ENCODE peak calls at places on chromosomes 6 and 20, in nine cellular contexts. One of them, this sample, is unnamed.

GRCh38 chr6:140480852-140481251 is 1106.4 kb upstream of the CITED2 start:
- DNase-seq in breast epithelium: no peak
- DNase-seq in pancreas: no peak
- DNase-seq in upper lobe of right lung: no peak
- DNase-seq in tibial nerve: peak; percentile 34
- DNase-seq in mucosa of descending colon: no peak
- DNase-seq in lung: no peak
- DNase-seq in CD8-positive, alpha-beta T cell: no peak
- DNase-seq in fibroblast of lung: peak; percentile 80
- DNase-seq in this sample: no peak

GRCh38 chr20:44279228-44279627 is 31.8 kb downstream of the FITM2 start:
- DNase-seq in breast epithelium: no peak
- DNase-seq in pancreas: no peak
- DNase-seq in upper lobe of right lung: no peak
- DNase-seq in tibial nerve: no peak
- DNase-seq in mucosa of descending colon: no peak
- DNase-seq in lung: no peak
- DNase-seq in CD8-positive, alpha-beta T cell: no peak
- DNase-seq in fibroblast of lung: peak; percentile 47
- DNase-seq in this sample: no peak

GRCh38 chr6:153673750-153674149 is 365.3 kb upstream of the OPRM1 start:
- DNase-seq in breast epithelium: no peak
- DNase-seq in pancreas: no peak
- DNase-seq in upper lobe of right lung: no peak
- DNase-seq in tibial nerve: no peak
- DNase-seq in mucosa of descending colon: no peak
- DNase-seq in lung: no peak
- DNase-seq in CD8-positive, alpha-beta T cell: no peak
- DNase-seq in fibroblast of lung: no peak
- DNase-seq in this sample: no peak

GRCh38 chr20:23492292-23492691 is 1.4 kb downstream of the CST8 start:
- DNase-seq in breast epithelium: no peak
- DNase-seq in pancreas: no peak
- DNase-seq in upper lobe of right lung: no peak
- DNase-seq in tibial nerve: no peak
- DNase-seq in mucosa of descending colon: no peak
- DNase-seq in lung: no peak
- DNase-seq in CD8-positive, alpha-beta T cell: no peak
- DNase-seq in fibroblast of lung: no peak
- DNase-seq in this sample: no peak

GRCh38 chr6:133040025-133040838 is 200.9 kb upstream of the EYA4 start:
- DNase-seq in breast epithelium: no peak
- DNase-seq in pancreas: no peak
- DNase-seq in upper lobe of right lung: no peak
- DNase-seq in tibial nerve: no peak
- DNase-seq in mucosa of descending colon: peak; percentile 2
- DNase-seq in lung: no peak
- DNase-seq in CD8-positive, alpha-beta T cell: no peak
- DNase-seq in fibroblast of lung: peak; percentile 41
- DNase-seq in this sample: peak; percentile 38

GRCh38 chr20:43824279-43824678 is 90.4 kb upstream of the TOX2 start:
- DNase-seq in breast epithelium: no peak
- DNase-seq in pancreas: no peak
- DNase-seq in upper lobe of right lung: peak; percentile 17
- DNase-seq in tibial nerve: no peak
- DNase-seq in mucosa of descending colon: no peak
- DNase-seq in lung: no peak
- DNase-seq in CD8-positive, alpha-beta T cell: no peak
- DNase-seq in fibroblast of lung: no peak
- DNase-seq in this sample: no peak

GRCh38 chr6:122669868-122670267 is 59.7 kb downstream of the PKIB start:
- DNase-seq in breast epithelium: no peak
- DNase-seq in pancreas: no peak
- DNase-seq in upper lobe of right lung: no peak
- DNase-seq in tibial nerve: no peak
- DNase-seq in mucosa of descending colon: no peak
- DNase-seq in lung: no peak
- DNase-seq in CD8-positive, alpha-beta T cell: no peak
- DNase-seq in fibroblast of lung: no peak
- DNase-seq in this sample: no peak

GRCh38 chr6:43391448-43392031 is 22.1 kb upstream of the ZNF318 start:
- DNase-seq in breast epithelium: no peak
- DNase-seq in pancreas: no peak
- DNase-seq in upper lobe of right lung: no peak
- DNase-seq in tibial nerve: no peak
- DNase-seq in mucosa of descending colon: no peak
- DNase-seq in lung: no peak
- DNase-seq in CD8-positive, alpha-beta T cell: peak; percentile 25
- DNase-seq in fibroblast of lung: no peak
- DNase-seq in this sample: no peak

GRCh38 chr6:113893866-113894265 is 36.7 kb downstream of the MARCKS start:
- DNase-seq in breast epithelium: no peak
- DNase-seq in pancreas: no peak
- DNase-seq in upper lobe of right lung: no peak
- DNase-seq in tibial nerve: no peak
- DNase-seq in mucosa of descending colon: no peak
- DNase-seq in lung: no peak
- DNase-seq in CD8-positive, alpha-beta T cell: no peak
- DNase-seq in fibroblast of lung: peak; percentile 30
- DNase-seq in this sample: no peak

GRCh38 chr6:104187616-104188015 is 672.1 kb downstream of the HACE1 start:
- DNase-seq in breast epithelium: no peak
- DNase-seq in pancreas: no peak
- DNase-seq in upper lobe of right lung: no peak
- DNase-seq in tibial nerve: no peak
- DNase-seq in mucosa of descending colon: no peak
- DNase-seq in lung: no peak
- DNase-seq in CD8-positive, alpha-beta T cell: no peak
- DNase-seq in fibroblast of lung: no peak
- DNase-seq in this sample: no peak

GRCh38 chr20:11302436-11302835 is 615.3 kb upstream of the BTBD3 start:
- DNase-seq in breast epithelium: no peak
- DNase-seq in pancreas: no peak
- DNase-seq in upper lobe of right lung: no peak
- DNase-seq in tibial nerve: no peak
- DNase-seq in mucosa of descending colon: no peak
- DNase-seq in lung: no peak
- DNase-seq in CD8-positive, alpha-beta T cell: no peak
- DNase-seq in fibroblast of lung: peak; percentile 17
- DNase-seq in this sample: no peak

GRCh38 chr6:7727951-7728854 is 2.3 kb downstream of the BMP6 start:
- DNase-seq in breast epithelium: no peak
- DNase-seq in pancreas: no peak
- DNase-seq in upper lobe of right lung: peak; percentile 69
- DNase-seq in tibial nerve: no peak
- DNase-seq in mucosa of descending colon: peak; percentile 27
- DNase-seq in lung: no peak
- DNase-seq in CD8-positive, alpha-beta T cell: no peak
- DNase-seq in fibroblast of lung: peak; percentile 20
- DNase-seq in this sample: peak; percentile 11

GRCh38 chr6:20564269-20564668 is 30.0 kb downstream of the CDKAL1 start:
- DNase-seq in breast epithelium: no peak
- DNase-seq in pancreas: no peak
- DNase-seq in upper lobe of right lung: no peak
- DNase-seq in tibial nerve: no peak
- DNase-seq in mucosa of descending colon: no peak
- DNase-seq in lung: no peak
- DNase-seq in CD8-positive, alpha-beta T cell: no peak
- DNase-seq in fibroblast of lung: peak; percentile 56
- DNase-seq in this sample: no peak

GRCh38 chr6:36853325-36853724 is 14.1 kb upstream of the CPNE5 start:
- DNase-seq in breast epithelium: no peak
- DNase-seq in pancreas: peak; percentile 36
- DNase-seq in upper lobe of right lung: no peak
- DNase-seq in tibial nerve: peak; percentile 54
- DNase-seq in mucosa of descending colon: peak; percentile 29
- DNase-seq in lung: peak; percentile 50
- DNase-seq in CD8-positive, alpha-beta T cell: no peak
- DNase-seq in fibroblast of lung: peak; percentile 93
- DNase-seq in this sample: no peak

GRCh38 chr6:65182681-65183080 is 524.3 kb downstream of the EYS start:
- DNase-seq in breast epithelium: no peak
- DNase-seq in pancreas: peak; percentile 15
- DNase-seq in upper lobe of right lung: no peak
- DNase-seq in tibial nerve: no peak
- DNase-seq in mucosa of descending colon: no peak
- DNase-seq in lung: no peak
- DNase-seq in CD8-positive, alpha-beta T cell: no peak
- DNase-seq in fibroblast of lung: peak; percentile 78
- DNase-seq in this sample: no peak

GRCh38 chr6:156776470-156776840 is 723 bp upstream of the ARID1B start:
- DNase-seq in breast epithelium: no peak
- DNase-seq in pancreas: no peak
- DNase-seq in upper lobe of right lung: no peak
- DNase-seq in tibial nerve: peak; percentile 33
- DNase-seq in mucosa of descending colon: peak; percentile 54
- DNase-seq in lung: no peak
- DNase-seq in CD8-positive, alpha-beta T cell: no peak
- DNase-seq in fibroblast of lung: peak; percentile 64
- DNase-seq in this sample: peak; percentile 15

GRCh38 chr6:29399525-29399924 is 4.1 kb downstream of the OR12D2 start:
- DNase-seq in breast epithelium: no peak
- DNase-seq in pancreas: no peak
- DNase-seq in upper lobe of right lung: no peak
- DNase-seq in tibial nerve: no peak
- DNase-seq in mucosa of descending colon: no peak
- DNase-seq in lung: no peak
- DNase-seq in CD8-positive, alpha-beta T cell: no peak
- DNase-seq in fibroblast of lung: no peak
- DNase-seq in this sample: no peak

GRCh38 chr6:29403801-29404200 is 8.4 kb downstream of the OR12D2 start:
- DNase-seq in breast epithelium: no peak
- DNase-seq in pancreas: no peak
- DNase-seq in upper lobe of right lung: no peak
- DNase-seq in tibial nerve: no peak
- DNase-seq in mucosa of descending colon: no peak
- DNase-seq in lung: no peak
- DNase-seq in CD8-positive, alpha-beta T cell: no peak
- DNase-seq in fibroblast of lung: no peak
- DNase-seq in this sample: no peak
- H3K36me3 ChIP-seq in breast epithelium: no peaks in the 10 kb centered on the region
- H3K36me3 ChIP-seq in pancreas: no peaks in the 10 kb centered on the region
- H3K36me3 ChIP-seq in upper lobe of right lung: no peaks in the 10 kb centered on the region
- H3K36me3 ChIP-seq in tibial nerve: no peaks in the 10 kb centered on the region
- H3K36me3 ChIP-seq in mucosa of descending colon: no peaks in the 10 kb centered on the region
- H3K36me3 ChIP-seq in lung: no peaks in the 10 kb centered on the region
- H3K36me3 ChIP-seq in CD8-positive, alpha-beta T cell: no peaks in the 10 kb centered on the region
- H3K36me3 ChIP-seq in fibroblast of lung: no peaks in the 10 kb centered on the region
- H3K36me3 ChIP-seq in this sample: no peaks in the 10 kb centered on the region

DNA sequence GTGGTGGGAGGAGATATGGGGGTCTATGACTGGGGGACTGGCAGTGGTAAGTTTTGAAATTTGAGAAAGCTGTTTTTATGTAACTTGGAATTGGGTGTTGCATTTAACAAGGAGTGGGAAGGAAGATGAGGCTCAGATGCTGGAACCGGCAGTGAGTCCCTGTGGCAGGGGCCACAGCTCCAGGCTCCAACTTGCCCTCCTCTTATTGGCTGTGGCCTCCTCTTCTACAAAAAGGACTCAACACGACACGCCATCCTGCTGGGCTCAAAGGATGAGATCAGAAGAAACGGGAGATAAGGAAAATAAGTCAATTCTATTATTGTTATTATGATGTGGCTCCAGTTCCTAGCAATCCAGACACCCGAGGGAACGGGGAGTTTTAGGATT is 5.8 kb upstream of the TGM2 start:
- DNase-seq in breast epithelium: no peak
- DNase-seq in pancreas: no peak
- DNase-seq in upper lobe of right lung: peak; percentile 28
- DNase-seq in tibial nerve: no peak
- DNase-seq in mucosa of descending colon: no peak
- DNase-seq in lung: no peak
- DNase-seq in CD8-positive, alpha-beta T cell: no peak
- DNase-seq in fibroblast of lung: no peak
- DNase-seq in this sample: no peak
- H3K4me1 ChIP-seq in breast epithelium: no peaks in the 10 kb centered on the region
- H3K4me1 ChIP-seq in pancreas: no peaks in the 10 kb centered on the region
- H3K4me1 ChIP-seq in upper lobe of right lung: peaks cover 38% of the 10 kb centered on the region
- H3K4me1 ChIP-seq in tibial nerve: peaks cover 4% of the 10 kb centered on the region
- H3K4me1 ChIP-seq in mucosa of descending colon: peaks cover 4% of the 10 kb centered on the region
- H3K4me1 ChIP-seq in lung: no peaks in the 10 kb centered on the region
- H3K4me1 ChIP-seq in CD8-positive, alpha-beta T cell: no peaks in the 10 kb centered on the region
- H3K4me1 ChIP-seq in fibroblast of lung: peaks cover 40% of the 10 kb centered on the region
- H3K4me1 ChIP-seq in this sample: peaks cover 27% of the 10 kb centered on the region

DNA sequence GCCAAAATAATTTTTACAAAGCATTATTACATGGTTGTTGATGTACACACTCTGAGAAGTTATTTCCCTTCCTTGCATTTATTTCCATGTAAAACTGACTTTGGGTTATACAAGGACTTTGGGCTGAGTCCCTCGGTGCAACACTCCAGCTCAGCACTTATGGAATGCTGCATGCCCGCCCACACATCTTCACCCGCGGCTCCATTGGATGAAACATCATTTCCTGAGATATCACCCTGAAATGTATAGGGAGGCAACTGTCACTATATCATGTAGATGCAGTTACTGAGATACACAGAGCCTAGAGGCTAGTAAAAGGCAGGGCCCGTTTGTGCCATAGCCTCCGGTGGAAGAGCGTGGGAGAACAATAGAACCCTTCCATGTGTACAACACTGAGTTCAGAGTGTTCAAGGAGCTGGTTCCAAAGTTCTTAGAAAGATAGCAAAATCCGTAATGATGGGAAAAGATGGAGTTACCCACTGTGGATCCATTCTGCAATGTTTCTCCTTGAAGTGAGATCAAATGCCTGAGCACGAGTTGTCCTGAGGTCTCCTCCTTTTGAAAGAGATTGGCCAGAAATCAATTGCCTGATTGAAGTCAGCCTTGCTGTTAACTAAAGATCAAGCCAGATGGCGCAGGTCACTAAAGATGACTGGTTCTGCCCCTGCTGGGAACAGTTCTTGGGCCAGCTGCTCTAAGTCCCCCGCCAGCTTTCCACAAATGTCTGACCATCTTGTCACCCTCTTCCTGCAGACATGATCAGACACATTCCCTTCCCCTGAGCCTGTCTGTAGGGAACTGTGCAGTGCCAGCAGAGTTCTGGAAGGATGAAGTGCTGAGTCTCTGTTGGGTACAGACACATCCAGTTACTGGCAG is 100.9 kb upstream of the IYD start:
- DNase-seq in breast epithelium: no peak
- DNase-seq in pancreas: no peak
- DNase-seq in upper lobe of right lung: no peak
- DNase-seq in tibial nerve: peak; percentile 15
- DNase-seq in mucosa of descending colon: no peak
- DNase-seq in lung: no peak
- DNase-seq in CD8-positive, alpha-beta T cell: no peak
- DNase-seq in fibroblast of lung: peak; percentile 52
- DNase-seq in this sample: no peak
- TF ChIP-seq CTCF in breast epithelium: no peak
- TF ChIP-seq CTCF in pancreas: no peak
- TF ChIP-seq CTCF in upper lobe of right lung: no peak
- TF ChIP-seq CTCF in tibial nerve: no peak
- TF ChIP-seq CTCF in mucosa of descending colon: no peak
- TF ChIP-seq CTCF in lung: no peak
- TF ChIP-seq CTCF in CD8-positive, alpha-beta T cell: no peak
- TF ChIP-seq CTCF in fibroblast of lung: no peak
- TF ChIP-seq CTCF in this sample: no peak

DNA sequence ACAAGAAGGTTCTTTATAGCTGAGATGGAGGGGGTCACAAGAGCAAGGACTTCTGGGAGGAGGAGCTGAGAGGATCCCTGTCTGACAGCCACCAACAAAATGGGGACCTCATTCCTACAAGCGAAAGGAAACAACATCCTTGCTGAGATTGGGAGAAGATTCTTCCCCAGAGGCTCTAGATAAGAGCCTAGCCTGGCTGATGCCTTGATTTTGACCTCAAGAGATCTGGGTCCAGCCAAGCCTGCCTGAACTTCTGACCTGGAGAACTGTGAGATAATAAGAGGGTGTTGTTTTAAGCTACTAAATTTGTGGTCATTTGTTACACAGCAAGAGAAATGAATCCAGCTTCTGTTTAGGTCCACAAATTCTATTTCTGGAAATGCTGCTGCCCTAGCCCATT is 75.4 kb upstream of the SLC4A11 start:
- DNase-seq in breast epithelium: no peak
- DNase-seq in pancreas: no peak
- DNase-seq in upper lobe of right lung: no peak
- DNase-seq in tibial nerve: no peak
- DNase-seq in mucosa of descending colon: no peak
- DNase-seq in lung: no peak
- DNase-seq in CD8-positive, alpha-beta T cell: no peak
- DNase-seq in fibroblast of lung: no peak
- DNase-seq in this sample: no peak
- H3K36me3 ChIP-seq in breast epithelium: no peaks in the 10 kb centered on the region
- H3K36me3 ChIP-seq in pancreas: no peaks in the 10 kb centered on the region
- H3K36me3 ChIP-seq in upper lobe of right lung: peaks cover 56% of the 10 kb centered on the region
- H3K36me3 ChIP-seq in tibial nerve: peaks cover 76% of the 10 kb centered on the region
- H3K36me3 ChIP-seq in mucosa of descending colon: no peaks in the 10 kb centered on the region
- H3K36me3 ChIP-seq in lung: peaks cover 15% of the 10 kb centered on the region
- H3K36me3 ChIP-seq in CD8-positive, alpha-beta T cell: no peaks in the 10 kb centered on the region
- H3K36me3 ChIP-seq in fibroblast of lung: peaks cover 6% of the 10 kb centered on the region
- H3K36me3 ChIP-seq in this sample: no peaks in the 10 kb centered on the region

This sample was measured in Caco-2.